ENCODE peak calls at places on chromosome 20, in nine cellular contexts. Y, W, B, X, L, P, Z, S and V are unnamed samples.

GRCh38 chr20:33337119-33337518 is 54.1 kb downstream of the BPIFB1 start:
- DNase-seq in Y (no peak), W (no peak), B (no peak), X (no peak), L (no peak), P (no peak), Z (no peak), S (no peak), V (no peak)

GRCh38 chr20:44644384-44645131 is 6.9 kb downstream of the ADA start:
- DNase-seq in Y (no peak), W (no peak), B (peak; percentile 40), X (no peak), L (no peak), P (no peak), Z (no peak), S (no peak), V (no peak)

GRCh38 chr20:50356522-50356880 is 153.7 kb upstream of the PTPN1 start:
- DNase-seq in Y (no peak), W (no peak), B (no peak), X (no peak), L (no peak), P (no peak), Z (no peak), S (no peak), V (no peak)

GRCh38 chr20:16563066-16563806 is 10.0 kb downstream of the KIF16B start:
- DNase-seq in Y (no peak), W (no peak), B (no peak), X (no peak), L (no peak), P (no peak), Z (no peak), S (no peak), V (no peak)

GRCh38 chr20:36399147-36399968 is 93.2 kb downstream of the DLGAP4 start:
- DNase-seq in Y (peak; percentile 84), W (no peak), B (peak; percentile 17), X (peak; percentile 38), L (peak; percentile 74), P (no peak), Z (no peak), S (peak; percentile 78), V (no peak)

GRCh38 chr20:58711266-58712051 is 18.9 kb downstream of the NPEPL1 start:
- DNase-seq in Y (no peak), W (peak; percentile 50), B (no peak), X (no peak), L (no peak), P (no peak), Z (no peak), S (no peak), V (no peak)

GRCh38 chr20:32481311-32482103 is 103.6 kb downstream of the NOL4L start:
- DNase-seq in Y (no peak), W (no peak), B (no peak), X (no peak), L (no peak), P (no peak), Z (no peak), S (no peak), V (no peak)

GRCh38 chr20:35699914-35700624 is 864 bp downstream of the ROMO1 start:
- DNase-seq in Y (no peak), W (no peak), B (no peak), X (no peak), L (no peak), P (no peak), Z (no peak), S (no peak), V (no peak)

GRCh38 chr20:34311118-34312023 is 8.2 kb upstream of the AHCY start:
- DNase-seq in Y (no peak), W (no peak), B (no peak), X (no peak), L (no peak), P (no peak), Z (no peak), S (peak; percentile 85), V (no peak)

GRCh38 chr20:54643761-54644160 is 168.4 kb downstream of the DOK5 start:
- DNase-seq in Y (no peak), W (no peak), B (no peak), X (no peak), L (no peak), P (no peak), Z (no peak), S (no peak), V (no peak)

GRCh38 chr20:45328451-45328850 is 19.8 kb downstream of the SDC4 start:
- DNase-seq in Y (no peak), W (no peak), B (no peak), X (no peak), L (no peak), P (no peak), Z (no peak), S (no peak), V (no peak)

GRCh38 chr20:4613718-4614620 is 107.7 kb upstream of the PRND start:
- DNase-seq in Y (no peak), W (no peak), B (peak; percentile 64), X (peak; percentile 83), L (peak; percentile 74), P (no peak), Z (peak; percentile 59), S (peak; percentile 72), V (no peak)

GRCh38 chr20:63083831-63084562 is 77.2 kb upstream of the BHLHE23 start:
- DNase-seq in Y (no peak), W (peak; percentile 38), B (no peak), X (no peak), L (no peak), P (peak; percentile 39), Z (no peak), S (no peak), V (no peak)

GRCh38 chr20:63461364-63461763 is 11.1 kb downstream of the KCNQ2 start:
- DNase-seq in Y (no peak), W (no peak), B (no peak), X (no peak), L (no peak), P (no peak), Z (no peak), S (no peak), V (no peak)

GRCh38 chr20:46735436-46735835 is 26.0 kb downstream of the SLC2A10 start:
- DNase-seq in Y (no peak), W (no peak), B (no peak), X (no peak), L (no peak), P (no peak), Z (no peak), S (no peak), V (no peak)

GRCh38 chr20:36688630-36689029 is 42.6 kb upstream of the SLA2 start:
- DNase-seq in Y (no peak), W (no peak), B (no peak), X (no peak), L (no peak), P (no peak), Z (no peak), S (no peak), V (no peak)

GRCh38 chr20:60694763-60695162 is 557.3 kb upstream of the CDH4 start:
- DNase-seq in Y (no peak), W (no peak), B (no peak), X (no peak), L (no peak), P (no peak), Z (no peak), S (no peak), V (no peak)

GRCh38 chr20:33160681-33161080 is 7.3 kb upstream of the BPIFA2 start:
- DNase-seq in Y (no peak), W (no peak), B (no peak), X (no peak), L (no peak), P (no peak), Z (no peak), S (no peak), V (no peak)

GRCh38 chr20:46694484-46694883 is 5.2 kb upstream of the TP53RK start:
- DNase-seq in Y (no peak), W (no peak), B (no peak), X (no peak), L (no peak), P (no peak), Z (no peak), S (peak; percentile 54), V (no peak)

GRCh38 chr20:62778601-62779416 is 17.5 kb upstream of the MRGBP start:
- DNase-seq in Y (no peak), W (no peak), B (no peak), X (no peak), L (no peak), P (no peak), Z (no peak), S (no peak), V (no peak)

GRCh38 chr20:54938707-54939106 is 463.3 kb downstream of the DOK5 start:
- DNase-seq in Y (no peak), W (no peak), B (no peak), X (no peak), L (no peak), P (no peak), Z (no peak), S (no peak), V (no peak)

GRCh38 chr20:3313681-3314080 is 74.7 kb upstream of the SLC4A11 start:
- DNase-seq in Y (no peak), W (no peak), B (no peak), X (no peak), L (no peak), P (no peak), Z (no peak), S (no peak), V (no peak)

GRCh38 chr20:33789109-33789857 is 21.9 kb upstream of the CHMP4B start:
- DNase-seq in Y (peak; percentile 97), W (peak; percentile 68), B (no peak), X (no peak), L (no peak), P (peak; percentile 28), Z (peak; percentile 62), S (peak; percentile 100), V (no peak)

GRCh38 chr20:58485326-58485725 is 29.9 kb downstream of the APCDD1L start:
- DNase-seq in Y (no peak), W (no peak), B (no peak), X (no peak), L (no peak), P (no peak), Z (no peak), S (no peak), V (no peak)

GRCh38 chr20:44742304-44743079 is 3.2 kb upstream of the KCNK15 start:
- DNase-seq in Y (no peak), W (peak; percentile 82), B (no peak), X (no peak), L (no peak), P (peak; percentile 44), Z (no peak), S (no peak), V (no peak)

GRCh38 chr20:25015986-25016385 is 23.4 kb upstream of the APMAP start:
- DNase-seq in Y (no peak), W (no peak), B (no peak), X (no peak), L (no peak), P (no peak), Z (no peak), S (no peak), V (no peak)

GRCh38 chr20:34390769-34391447 is 27.8 kb downstream of the ITCH start:
- DNase-seq in Y (no peak), W (peak; percentile 80), B (no peak), X (no peak), L (no peak), P (peak; percentile 82), Z (no peak), S (peak; percentile 88), V (no peak)

GRCh38 chr20:61874421-61875068 is 191.1 kb downstream of the TAF4 start:
- DNase-seq in Y (peak; percentile 23), W (no peak), B (no peak), X (no peak), L (no peak), P (no peak), Z (peak; percentile 17), S (peak; percentile 49), V (no peak)